ENCODE peak calls at places on chromosomes 6 and 20, in four cellular contexts. T is Panc1, L is cardiac fibroblast, K is endodermal cell. P is an unnamed sample.

GRCh38 chr20:37081717-37082289 is 14.0 kb downstream of the RBL1 start:
- DNase-seq in T (no peak), L (no peak), K (peak), P (no peak)

GRCh38 chr6:355809-356208 is 35.7 kb upstream of the IRF4 start:
- DNase-seq in T (no peak), L (no peak), K (no peak), P (peak)

GRCh38 chr6:151044465-151045441 is 179.3 kb downstream of the MTHFD1L start:
- DNase-seq in T (peak), L (peak), K (peak), P (peak)

GRCh38 chr6:124870611-124871201 is 91.5 kb upstream of the RNF217 start:
- DNase-seq in T (peak), L (peak), K (no peak), P (peak)

GRCh38 chr6:15588966-15589634 is 73.7 kb downstream of the DTNBP1 start:
- DNase-seq in T (no peak), L (peak), K (no peak), P (peak)

GRCh38 chr6:122671246-122671645 is 61.0 kb downstream of the PKIB start:
- DNase-seq in T (no peak), L (no peak), K (no peak), P (no peak)

GRCh38 chr20:50592282-50593004 is 82.3 kb downstream of the PTPN1 start:
- DNase-seq in T (no peak), L (no peak), K (no peak), P (no peak)

GRCh38 chr6:21578523-21578922 is 15.0 kb upstream of the SOX4 start:
- DNase-seq in T (no peak), L (no peak), K (no peak), P (no peak)

GRCh38 chr6:107689190-107689589 is 134.9 kb downstream of the SCML4 start:
- DNase-seq in T (no peak), L (no peak), K (peak), P (no peak)

GRCh38 chr6:113862112-113862511 is 5.0 kb downstream of the MARCKS start:
- DNase-seq in T (no peak), L (peak), K (no peak), P (no peak)

GRCh38 chr6:152748843-152749242 is 1.8 kb upstream of the VIP start:
- DNase-seq in T (peak), L (peak), K (no peak), P (no peak)

GRCh38 chr6:17932362-17932852 is 55.0 kb downstream of the KIF13A start:
- DNase-seq in T (no peak), L (peak), K (no peak), P (peak)

GRCh38 chr6:89924231-89924630 is 30.0 kb downstream of the GJA10 start:
- DNase-seq in T (no peak), L (no peak), K (no peak), P (no peak)

GRCh38 chr6:43368517-43369160 is 808 bp downstream of the ZNF318 start:
- DNase-seq in T (no peak), L (peak), K (peak), P (peak)

GRCh38 chr6:132247381-132248159 is 153.7 kb downstream of the MOXD1 start:
- DNase-seq in T (no peak), L (peak), K (no peak), P (peak)

GRCh38 chr20:22836877-22837276 is 198.2 kb upstream of the SSTR4 start:
- DNase-seq in T (no peak), L (peak), K (peak), P (peak)

GRCh38 chr6:75748743-75749538 is at the start of gene MYO6:
- DNase-seq in T (no peak), L (peak), K (peak), P (peak)

GRCh38 chr6:170020041-170020583 is 268.7 kb downstream of the ERMARD start:
- DNase-seq in T (no peak), L (no peak), K (no peak), P (no peak)

GRCh38 chr20:52110456-52110855 is 81.1 kb downstream of the ZFP64 start:
- DNase-seq in T (no peak), L (no peak), K (no peak), P (no peak)

GRCh38 chr20:47768016-47768953 is 17.0 kb downstream of the SULF2 start:
- DNase-seq in T (no peak), L (no peak), K (no peak), P (no peak)

GRCh38 chr6:120407696-120408095 is 926.6 kb downstream of the TBC1D32 start:
- DNase-seq in T (no peak), L (no peak), K (no peak), P (no peak)

GRCh38 chr20:46021361-46022359 is 7.4 kb upstream of the SLC12A5 start:
- DNase-seq in T (no peak), L (no peak), K (peak), P (peak)

GRCh38 chr6:135722679-135723078 is 128.8 kb upstream of the PDE7B start:
- DNase-seq in T (no peak), L (peak), K (no peak), P (peak)

GRCh38 chr6:56932891-56933473 is 21.9 kb upstream of the BEND6 start:
- DNase-seq in T (no peak), L (no peak), K (no peak), P (no peak)

GRCh38 chr6:30689985-30690384 is 799 bp downstream of the NRM start:
- DNase-seq in T (no peak), L (no peak), K (no peak), P (no peak)

GRCh38 chr6:30688569-30688968 is 2.1 kb upstream of the PPP1R18 start:
- DNase-seq in T (no peak), L (no peak), K (no peak), P (no peak)

GRCh38 chr6:30687659-30688431 is 1.4 kb upstream of the PPP1R18 start:
- DNase-seq in T (no peak), L (peak), K (no peak), P (peak)

GRCh38 chr6:30690403-30691207 is at the start of gene NRM:
- DNase-seq in T (peak), L (peak), K (peak), P (peak)

GRCh38 chr6:30689022-30689865 is 1.5 kb downstream of the NRM start:
- DNase-seq in T (no peak), L (no peak), K (no peak), P (no peak)
- H3K4me3 ChIP-seq in T (no peak), L (peak), K (peak), P (peak)

GRCh38 chr6:159110013-159110412 is 59.2 kb upstream of the FNDC1 start:
- DNase-seq in T (peak), L (peak), K (peak), P (peak)
- TF ChIP-seq CTCF in T (peak), L (peak), K (peak), P (peak)

GRCh38 chr6:36838896-36839818 is at the start of gene CPNE5:
- DNase-seq in T (no peak), L (no peak), K (peak), P (no peak)
- H3K4me3 ChIP-seq in T (peak), L (peak), K (peak), P (peak)

DNA sequence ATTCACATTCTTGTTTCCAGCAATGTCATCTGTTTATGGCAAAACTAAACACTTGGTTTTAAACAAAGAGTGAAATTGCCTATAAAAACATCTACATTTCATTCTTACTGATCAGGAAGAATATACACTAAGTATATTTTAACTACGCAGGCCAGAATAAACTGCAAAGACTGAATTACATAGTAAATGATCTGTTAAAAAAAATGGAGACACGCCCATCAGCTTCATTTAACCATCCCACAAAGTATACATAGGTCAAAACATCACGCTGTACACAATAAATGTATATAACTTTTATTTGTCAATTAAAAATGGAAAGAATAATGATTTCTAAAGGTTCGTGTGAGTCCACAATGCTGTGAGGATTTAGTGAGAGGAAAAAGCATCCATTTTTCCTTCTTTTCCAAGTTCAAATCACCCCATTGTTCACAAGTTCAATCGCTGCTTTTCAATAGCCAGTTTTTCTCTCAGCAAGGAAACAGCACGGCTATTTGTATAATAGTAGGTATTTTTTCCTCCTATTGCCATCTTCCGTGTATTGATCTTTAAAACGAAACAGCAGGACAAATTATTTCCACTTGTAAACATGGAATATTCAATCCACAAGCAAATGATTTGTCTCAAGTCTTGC is 10.7 kb downstream of the SFT2D1 start:
- DNase-seq in T (no peak), L (no peak), K (no peak), P (no peak)
- TF ChIP-seq CTCF in T (no peak), L (no peak), K (no peak), P (no peak)

GRCh38 chr6:24313477-24314141 is 44.2 kb downstream of the DCDC2 start:
- DNase-seq in T (no peak), L (peak), K (no peak), P (no peak)
- H3K4me3 ChIP-seq in T (no peak), L (no peak), K (no peak), P (no peak)

GRCh38 chr20:25299801-25300200 is 51.9 kb downstream of the PYGB start:
- DNase-seq in T (no peak), L (no peak), K (no peak), P (peak)
- TF ChIP-seq CTCF in T (no peak), L (peak), K (no peak), P (no peak)

GRCh38 chr6:31308050-31308844 is 36.4 kb upstream of the HLA-C start:
- DNase-seq in T (no peak), L (peak), K (peak), P (no peak)
- H3K4me3 ChIP-seq in T (peak), L (no peak), K (no peak), P (no peak)

GRCh38 chr20:41076776-41077175 is 48.2 kb downstream of the TOP1 start:
- DNase-seq in T (no peak), L (no peak), K (no peak), P (no peak)

GRCh38 chr20:41072099-41072798 is 43.6 kb downstream of the TOP1 start:
- DNase-seq in T (no peak), L (peak), K (no peak), P (peak)

GRCh38 chr20:41074441-41074840 is 45.8 kb downstream of the TOP1 start:
- DNase-seq in T (no peak), L (no peak), K (no peak), P (no peak)

GRCh38 chr20:41078329-41078728 is 49.7 kb downstream of the TOP1 start:
- DNase-seq in T (no peak), L (peak), K (no peak), P (peak)

DNA sequence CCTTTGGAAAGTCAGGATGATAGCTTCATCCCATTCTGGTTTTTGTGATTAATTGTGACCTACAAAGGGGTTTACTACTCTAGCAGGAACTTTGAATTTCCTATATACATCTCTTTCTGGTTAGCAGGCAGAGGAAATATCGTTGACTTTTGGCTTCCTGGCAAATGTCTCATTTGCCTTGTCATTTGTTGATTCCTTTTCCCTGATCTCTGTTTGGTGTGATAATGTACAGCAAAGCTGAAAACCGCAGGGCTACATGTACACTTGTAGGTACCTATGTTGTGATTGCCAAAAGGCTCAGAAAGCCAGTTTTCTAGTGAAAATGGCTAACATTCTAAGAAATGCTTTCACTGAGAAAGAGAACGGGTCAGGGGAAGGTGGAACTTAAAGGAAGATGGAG is 44.3 kb downstream of the TOP1 start:
- DNase-seq in T (no peak), L (no peak), K (no peak), P (no peak)
- TF ChIP-seq CTCF in T (no peak), L (no peak), K (no peak), P (no peak)

DNA sequence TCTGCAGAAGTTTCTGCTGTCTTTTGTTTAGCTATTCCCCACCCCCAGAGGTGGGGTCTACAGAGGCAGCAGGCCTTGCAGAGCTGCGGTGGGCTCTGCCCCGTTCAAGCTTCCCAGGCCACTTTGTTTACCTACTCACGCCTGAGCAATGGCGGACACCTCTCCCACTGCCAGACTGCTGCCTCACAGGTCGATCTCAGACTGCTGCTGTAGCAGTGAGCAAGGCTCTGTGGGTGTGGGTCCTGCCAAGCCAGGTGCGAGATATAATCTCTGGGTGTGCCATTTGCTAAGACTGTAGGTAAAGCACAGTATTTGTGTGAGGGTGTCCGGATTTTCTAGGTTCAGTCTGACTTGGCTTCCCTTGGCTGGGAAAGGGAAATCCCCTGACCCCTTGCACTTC is 23.6 kb upstream of the ZNF337 start:
- DNase-seq in T (no peak), L (no peak), K (peak), P (no peak)
- H3K4me3 ChIP-seq in T (no peak), L (no peak), K (no peak), P (no peak)

GRCh38 chr20:34562643-34563042 is 4.1 kb downstream of the MAP1LC3A start:
- DNase-seq in T (no peak), L (peak), K (peak), P (no peak)
- TF ChIP-seq CTCF in T (no peak), L (peak), K (peak), P (peak)